ENCODE peak calls at places on chromosome 4, in nine cellular contexts. V is upper lobe of left lung, Z is stomach, Q is H1, K is suprapubic skin, X is HepG2, M is transverse colon, B is sigmoid colon, E is K562. C is an unnamed sample.

GRCh38 chr4:40736910-40737309 is 12.8 kb upstream of the NSUN7 start:
- DNase-seq in E (peak), V (no peak), X (peak), B (no peak), Q (no peak), Z (no peak), K (no peak), M (no peak), C (no peak)

GRCh38 chr4:126130200-126130599 is 815.4 kb downstream of the FAT4 start:
- DNase-seq in Z (no peak), E (no peak), K (no peak), Q (no peak), M (no peak), B (no peak), X (no peak), V (no peak), C (no peak)

GRCh38 chr4:16843831-16844508 is 54.5 kb downstream of the LDB2 start:
- DNase-seq in Z (no peak), K (no peak), V (no peak), B (no peak), E (no peak), M (no peak), Q (no peak), X (peak), C (no peak)

GRCh38 chr4:114926508-114926907 is 186.9 kb downstream of the NDST4 start:
- DNase-seq in V (no peak), M (no peak), X (no peak), B (no peak), K (no peak), E (no peak), Z (no peak), Q (no peak), C (no peak)

GRCh38 chr4:38671594-38671943 is 7.6 kb downstream of the KLF3 start:
- DNase-seq in Q (no peak), K (no peak), Z (no peak), M (no peak), X (no peak), B (no peak), E (no peak), V (no peak), C (no peak)

GRCh38 chr4:132218406-132218805 is 930.7 kb upstream of the PCDH10 start:
- DNase-seq in X (no peak), M (no peak), Z (no peak), K (no peak), Q (no peak), B (no peak), V (no peak), E (no peak), C (no peak)

GRCh38 chr4:38715076-38715475 is 51.1 kb downstream of the KLF3 start:
- DNase-seq in V (no peak), E (no peak), M (no peak), K (no peak), B (no peak), Z (no peak), X (no peak), Q (no peak), C (no peak)

GRCh38 chr4:15361529-15361928 is 66.3 kb upstream of the C1QTNF7 start:
- DNase-seq in Z (no peak), E (no peak), M (no peak), V (no peak), K (no peak), Q (no peak), B (no peak), X (no peak), C (no peak)

GRCh38 chr4:148790246-148790645 is 348.0 kb upstream of the NR3C2 start:
- DNase-seq in M (no peak), E (no peak), V (no peak), K (no peak), X (no peak), Z (no peak), Q (no peak), B (no peak), C (no peak)

GRCh38 chr4:44701037-44701436 is 22.8 kb downstream of the GUF1 start:
- DNase-seq in M (no peak), V (no peak), X (no peak), E (no peak), Q (no peak), B (no peak), Z (no peak), K (no peak), C (no peak)

GRCh38 chr4:8746523-8747466 is 124.8 kb downstream of the HMX1 start:
- DNase-seq in E (no peak), M (no peak), V (no peak), Z (no peak), Q (peak), B (peak), K (peak), X (no peak), C (no peak)

GRCh38 chr4:153763404-153763803 is 3.6 kb upstream of the RNF175 start:
- DNase-seq in E (peak), V (no peak), M (no peak), K (no peak), X (no peak), Q (peak), B (no peak), Z (no peak), C (peak)

GRCh38 chr4:20944961-20945360 is 244.7 kb downstream of the PACRGL start:
- DNase-seq in V (no peak), K (no peak), E (no peak), M (no peak), Z (no peak), X (no peak), B (no peak), Q (no peak), C (no peak)

GRCh38 chr4:106584590-106584989 is 216.0 kb upstream of the GIMD1 start:
- DNase-seq in X (no peak), V (no peak), Z (no peak), B (no peak), E (no peak), M (no peak), Q (no peak), K (no peak), C (no peak)

GRCh38 chr4:73668806-73669205 is 48.6 kb upstream of the RASSF6 start:
- DNase-seq in M (no peak), E (no peak), B (no peak), X (no peak), Q (no peak), V (no peak), K (no peak), Z (no peak), C (no peak)

GRCh38 chr4:7904942-7905341 is 34.7 kb downstream of the AFAP1 start:
- DNase-seq in B (peak), E (no peak), K (no peak), Q (no peak), Z (no peak), V (no peak), M (no peak), X (no peak), C (no peak)

GRCh38 chr4:74886490-74886889 is 46.4 kb upstream of the PARM1 start:
- DNase-seq in Z (no peak), M (no peak), X (no peak), E (no peak), B (no peak), V (no peak), Q (no peak), K (no peak), C (no peak)

GRCh38 chr4:83213640-83214039 is 71.0 kb downstream of the COQ2 start:
- DNase-seq in Q (no peak), K (no peak), Z (no peak), E (no peak), V (no peak), M (no peak), X (no peak), B (no peak), C (no peak)

GRCh38 chr4:8274772-8275241 is 5.3 kb downstream of the HTRA3 start:
- DNase-seq in Q (no peak), M (peak), X (no peak), K (peak), B (peak), V (peak), E (peak), Z (peak), C (peak)

GRCh38 chr4:8320386-8320750 is 50.8 kb downstream of the HTRA3 start:
- DNase-seq in K (peak), B (no peak), E (peak), M (no peak), X (peak), Q (peak), Z (peak), V (no peak), C (no peak)

GRCh38 chr4:72568959-72569718 is at the start of gene ADAMTS3:
- DNase-seq in K (peak), E (peak), V (peak), Q (peak), X (no peak), Z (peak), M (peak), B (peak), C (peak)

GRCh38 chr4:58050439-58050838 is 940.3 kb upstream of the IGFBP7 start:
- DNase-seq in E (no peak), M (no peak), B (no peak), K (no peak), Z (no peak), X (no peak), V (no peak), Q (no peak), C (no peak)

GRCh38 chr4:3303445-3303824 is 10.6 kb downstream of the RGS12 start:
- DNase-seq in V (no peak), Z (peak), B (no peak), Q (no peak), M (no peak), K (no peak), E (no peak), X (no peak), C (no peak)

GRCh38 chr4:98055800-98056501 is 87.3 kb downstream of the STPG2 start:
- DNase-seq in X (no peak), K (no peak), M (no peak), V (peak), Z (no peak), E (no peak), Q (no peak), B (no peak), C (no peak)

GRCh38 chr4:61333490-61333889 is 133.4 kb downstream of the ADGRL3 start:
- DNase-seq in K (no peak), E (no peak), B (no peak), V (no peak), Q (no peak), M (no peak), X (no peak), Z (no peak), C (no peak)

GRCh38 chr4:154329268-154329858 is 162.2 kb downstream of the DCHS2 start:
- DNase-seq in Z (no peak), X (peak), K (no peak), Q (no peak), B (no peak), E (peak), V (peak), M (no peak), C (no peak)

GRCh38 chr4:169618986-169619385 is 1.4 kb upstream of the CLCN3 start:
- DNase-seq in Z (no peak), Q (no peak), V (no peak), K (no peak), M (no peak), X (no peak), B (no peak), E (no peak), C (no peak)

GRCh38 chr4:169621754-169622481 is 1.5 kb downstream of the CLCN3 start:
- DNase-seq in E (peak), B (no peak), Q (no peak), K (no peak), X (peak), V (no peak), M (no peak), Z (no peak), C (no peak)

GRCh38 chr4:169619958-169620845 is at the start of gene CLCN3:
- DNase-seq in E (peak), Z (peak), Q (peak), M (peak), X (peak), B (peak), K (peak), V (peak), C (peak)

GRCh38 chr4:169619518-169619957 is 840 bp upstream of the CLCN3 start:
- DNase-seq in E (peak), X (peak), M (peak), V (no peak), Z (peak), B (no peak), Q (no peak), K (no peak), C (no peak)

DNA sequence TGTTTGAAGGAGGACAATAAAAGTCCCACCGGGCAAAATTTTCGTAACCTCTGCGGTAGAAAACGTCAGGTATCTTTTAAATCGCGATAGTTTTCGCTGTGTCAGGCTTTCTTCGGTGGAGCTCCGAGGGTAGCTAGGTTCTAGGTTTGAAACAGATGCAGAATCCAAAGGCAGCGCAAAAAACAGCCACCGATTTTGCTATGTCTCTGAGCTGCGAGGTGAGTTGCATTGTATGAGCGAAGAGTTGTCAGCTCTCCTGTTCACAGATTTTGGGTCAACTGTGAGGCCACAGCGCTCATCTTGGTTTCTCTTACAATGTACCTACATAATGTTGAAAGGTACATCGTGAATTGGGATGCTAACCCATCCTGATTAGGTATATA is 459 bp downstream of the CLCN3 start:
- DNase-seq in V (no peak), M (peak), B (no peak), Q (no peak), K (no peak), Z (no peak), E (peak), X (peak), C (no peak)
- TF ChIP-seq EP300 in V (no peak), M (no peak), B (no peak), Q (no peak), K (no peak), Z (no peak), E (no peak), X (no peak), C (no peak)

DNA sequence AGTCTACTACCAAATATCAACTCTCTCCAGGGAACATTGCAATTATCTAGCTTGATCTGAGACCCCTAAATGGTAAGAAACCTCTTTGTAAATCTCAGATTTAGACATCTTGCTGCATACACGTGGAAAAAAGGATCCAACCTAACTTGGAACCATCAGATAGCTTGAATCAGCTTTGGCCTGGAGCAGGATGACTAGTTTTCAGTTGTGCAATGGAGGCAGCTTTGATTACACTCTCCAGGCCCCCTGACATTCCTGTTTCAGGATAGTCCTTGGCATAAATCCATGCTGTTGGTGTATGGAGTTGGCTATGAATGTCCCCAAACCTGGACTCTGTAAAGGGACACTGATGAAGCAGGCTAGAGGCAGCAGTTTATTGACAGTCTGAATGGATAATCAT is 1061.9 kb upstream of the TENM3 start:
- DNase-seq in K (no peak), V (no peak), M (no peak), E (no peak), Z (no peak), B (no peak), Q (no peak), X (no peak), C (no peak)
- TF ChIP-seq POLR2AphosphoS5 in K (no peak), V (no peak), M (no peak), E (no peak), Z (no peak), B (no peak), Q (no peak), X (no peak), C (no peak)

GRCh38 chr4:152501846-152502536 is 33.9 kb downstream of the FBXW7 start:
- DNase-seq in M (no peak), K (no peak), X (no peak), Q (no peak), B (no peak), Z (no peak), E (no peak), V (no peak), C (no peak)
- TF ChIP-seq EP300 in M (no peak), K (no peak), X (no peak), Q (no peak), B (no peak), Z (no peak), E (no peak), V (no peak), C (no peak)

DNA sequence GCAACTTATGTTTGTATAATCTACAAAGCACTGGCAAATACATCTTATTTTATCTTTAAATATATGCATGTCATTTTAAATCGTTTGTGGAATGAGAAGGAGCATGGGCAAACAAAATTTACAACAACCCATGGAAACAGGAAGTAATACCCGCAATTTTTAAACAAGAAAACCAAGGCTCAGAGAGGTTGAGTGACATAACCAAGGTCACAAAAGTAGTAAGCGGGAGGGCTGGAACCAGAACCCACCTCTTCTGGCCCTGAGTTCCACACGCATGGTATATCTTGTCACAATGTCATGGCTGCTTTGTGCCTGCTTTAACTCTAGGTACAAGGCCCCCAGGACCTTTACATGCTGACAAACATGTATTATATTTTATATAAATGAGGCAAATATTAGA is 52.9 kb downstream of the SLC7A11 start:
- DNase-seq in K (no peak), M (no peak), Z (no peak), E (no peak), V (no peak), X (no peak), Q (no peak), B (no peak), C (no peak)
- TF ChIP-seq POLR2AphosphoS5 in K (no peak), M (no peak), Z (no peak), E (no peak), V (no peak), X (no peak), Q (no peak), B (no peak), C (no peak)

DNA sequence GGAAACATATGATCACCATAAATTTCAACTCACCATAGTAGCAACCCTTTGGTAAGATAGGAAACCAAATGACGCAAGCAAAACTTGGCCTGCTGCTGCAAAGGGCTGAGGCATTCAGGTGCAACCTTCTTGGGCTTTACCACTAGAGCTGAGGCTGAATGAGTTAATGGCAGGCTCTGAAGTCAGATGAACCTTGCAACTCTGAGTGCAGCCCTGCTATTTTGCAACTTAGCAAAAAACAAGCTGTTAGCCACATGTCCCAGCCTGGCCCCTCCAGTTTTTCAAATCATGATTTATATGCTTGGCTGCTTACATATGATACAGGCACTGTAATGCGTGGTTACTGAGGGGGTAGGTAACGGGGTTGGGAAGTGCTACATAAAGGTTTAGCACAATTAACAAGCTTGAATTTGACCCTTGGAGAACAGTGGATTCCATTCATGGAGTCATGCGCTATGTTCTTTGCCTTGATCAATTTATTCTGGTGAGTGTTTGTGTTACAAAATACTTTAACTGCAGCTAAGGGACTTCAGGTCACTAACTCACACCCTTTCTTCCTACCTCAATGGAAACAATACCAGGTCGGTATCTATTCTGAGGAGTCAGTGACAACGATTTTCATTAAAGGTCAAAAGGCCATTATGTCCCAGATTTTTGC is 80.5 kb upstream of the PPARGC1A start:
- DNase-seq in V (no peak), M (no peak), B (no peak), E (no peak), X (no peak), K (no peak), Q (no peak), Z (no peak), C (no peak)
- TF ChIP-seq EP300 in V (no peak), M (no peak), B (no peak), E (no peak), X (no peak), K (no peak), Q (no peak), Z (no peak), C (no peak)

C was measured in esophagus muscularis mucosa.